ENCODE peak calls at places on chromosomes 5 and 9, in four cellular contexts. One of them, this sample, is unnamed.
A peak's percentile ranks its signal among the peaks of the same experiment; 100 is the strongest.

GRCh38 chr9:108443741-108444140 is 412.0 kb downstream of the ACTL7B start:
- DNase-seq in endothelial cell of umbilical vein: peak; percentile 66
- DNase-seq in IMR-90: peak; percentile 71
- DNase-seq in K562: no peak
- DNase-seq in this sample: peak; percentile 49

GRCh38 chr5:142433526-142434321 is 108.9 kb upstream of the SPRY4 start:
- DNase-seq in endothelial cell of umbilical vein: peak; percentile 43
- DNase-seq in K562: no peak
- DNase-seq in IMR-90: peak; percentile 47
- DNase-seq in this sample: no peak

GRCh38 chr5:152364172-152364571 is 40.9 kb downstream of the NMUR2 start:
- DNase-seq in endothelial cell of umbilical vein: no peak
- DNase-seq in K562: no peak
- DNase-seq in IMR-90: no peak
- DNase-seq in this sample: no peak

GRCh38 chr9:116000748-116001329 is 152.8 kb upstream of the PAPPA start:
- DNase-seq in IMR-90: no peak
- DNase-seq in K562: peak; percentile 39
- DNase-seq in endothelial cell of umbilical vein: peak; percentile 1
- DNase-seq in this sample: no peak

GRCh38 chr9:109453210-109453842 is 44.8 kb downstream of the PTPN3 start:
- DNase-seq in K562: no peak
- DNase-seq in endothelial cell of umbilical vein: peak; percentile 54
- DNase-seq in IMR-90: peak; percentile 81
- DNase-seq in this sample: peak; percentile 80

GRCh38 chr9:706606-707451 is 134.7 kb upstream of the DMRT1 start:
- DNase-seq in endothelial cell of umbilical vein: peak; percentile 68
- DNase-seq in IMR-90: peak; percentile 75
- DNase-seq in K562: peak; percentile 13
- DNase-seq in this sample: no peak

GRCh38 chr5:69035665-69036064 is 58.1 kb upstream of the SLC30A5 start:
- DNase-seq in endothelial cell of umbilical vein: no peak
- DNase-seq in IMR-90: peak; percentile 24
- DNase-seq in K562: no peak
- DNase-seq in this sample: no peak

GRCh38 chr5:177601577-177602457 is 1.9 kb downstream of the B4GALT7 start:
- DNase-seq in K562: no peak
- DNase-seq in IMR-90: no peak
- DNase-seq in endothelial cell of umbilical vein: no peak
- DNase-seq in this sample: no peak

GRCh38 chr9:108468364-108468763 is 387.4 kb downstream of the ACTL7B start:
- DNase-seq in IMR-90: peak; percentile 23
- DNase-seq in endothelial cell of umbilical vein: peak; percentile 36
- DNase-seq in K562: peak; percentile 35
- DNase-seq in this sample: no peak

GRCh38 chr5:1540831-1541661 is 17.3 kb upstream of the LPCAT1 start:
- DNase-seq in IMR-90: no peak
- DNase-seq in endothelial cell of umbilical vein: no peak
- DNase-seq in K562: no peak
- DNase-seq in this sample: no peak

GRCh38 chr5:36417668-36418067 is 116.0 kb upstream of the RANBP3L start:
- DNase-seq in K562: no peak
- DNase-seq in IMR-90: no peak
- DNase-seq in endothelial cell of umbilical vein: no peak
- DNase-seq in this sample: no peak

GRCh38 chr5:98905857-98906688 is 22.7 kb downstream of the CHD1 start:
- DNase-seq in endothelial cell of umbilical vein: peak; percentile 66
- DNase-seq in IMR-90: peak; percentile 59
- DNase-seq in K562: peak; percentile 11
- DNase-seq in this sample: no peak

GRCh38 chr9:35705836-35706430 is 16.2 kb upstream of the TPM2 start:
- DNase-seq in IMR-90: no peak
- DNase-seq in K562: no peak
- DNase-seq in endothelial cell of umbilical vein: no peak
- DNase-seq in this sample: no peak

GRCh38 chr9:122360891-122361290 is 9.9 kb upstream of the PTGS1 start:
- DNase-seq in endothelial cell of umbilical vein: no peak
- DNase-seq in K562: no peak
- DNase-seq in IMR-90: peak; percentile 70
- DNase-seq in this sample: no peak

GRCh38 chr5:68891718-68892117 is 202.1 kb upstream of the SLC30A5 start:
- DNase-seq in endothelial cell of umbilical vein: no peak
- DNase-seq in K562: no peak
- DNase-seq in IMR-90: no peak
- DNase-seq in this sample: no peak

GRCh38 chr9:138023394-138024124 is 146.0 kb downstream of the CACNA1B start:
- DNase-seq in endothelial cell of umbilical vein: no peak
- DNase-seq in IMR-90: no peak
- DNase-seq in K562: peak; percentile 13
- DNase-seq in this sample: no peak

GRCh38 chr5:150166193-150167162 is at the start of gene CDX1:
- DNase-seq in K562: no peak
- DNase-seq in endothelial cell of umbilical vein: no peak
- DNase-seq in IMR-90: no peak
- DNase-seq in this sample: no peak

GRCh38 chr9:120445974-120446373 is 134.0 kb downstream of the CDK5RAP2 start:
- DNase-seq in K562: no peak
- DNase-seq in IMR-90: no peak
- DNase-seq in endothelial cell of umbilical vein: no peak
- DNase-seq in this sample: no peak

GRCh38 chr9:110971234-110971633 is 67.0 kb downstream of the LPAR1 start:
- DNase-seq in endothelial cell of umbilical vein: no peak
- DNase-seq in K562: no peak
- DNase-seq in IMR-90: no peak
- DNase-seq in this sample: no peak

GRCh38 chr9:27622688-27623340 is 49.5 kb upstream of the C9orf72 start:
- DNase-seq in K562: no peak
- DNase-seq in IMR-90: no peak
- DNase-seq in endothelial cell of umbilical vein: no peak
- DNase-seq in this sample: no peak
- H3K9me1 ChIP-seq in K562: no peaks in the 10 kb centered on the region
- H3K9me1 ChIP-seq in IMR-90: no peaks in the 10 kb centered on the region
- H3K9me1 ChIP-seq in endothelial cell of umbilical vein: no peaks in the 10 kb centered on the region
- H3K9me1 ChIP-seq in this sample: no peaks in the 10 kb centered on the region

DNA sequence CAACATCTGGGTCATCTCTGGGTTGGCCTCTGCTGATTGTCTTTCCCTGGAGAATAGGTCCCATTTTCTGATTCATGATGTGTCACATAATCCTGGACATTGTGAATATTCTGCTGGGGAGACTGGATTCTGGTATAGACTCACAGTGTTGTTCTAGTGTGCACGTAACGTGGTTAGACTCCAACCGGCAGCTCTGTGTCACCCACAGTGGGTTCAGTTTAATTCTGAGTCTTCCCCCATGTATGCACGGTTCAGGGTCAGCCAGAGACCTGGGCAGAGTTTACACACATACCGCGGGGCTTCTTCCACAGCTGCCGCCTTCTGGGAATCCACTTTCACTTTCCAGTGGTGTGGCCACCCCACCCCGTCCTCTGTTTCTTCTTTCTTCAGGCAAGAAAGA is 38.0 kb upstream of the LRRC14B start:
- DNase-seq in IMR-90: peak; percentile 80
- DNase-seq in K562: no peak
- DNase-seq in endothelial cell of umbilical vein: no peak
- DNase-seq in this sample: no peak
- H3K4me3 ChIP-seq in IMR-90: peak overlapping the region; percentile 2
- H3K4me3 ChIP-seq in K562: no peak overlapping the region
- H3K4me3 ChIP-seq in endothelial cell of umbilical vein: no peak overlapping the region
- H3K4me3 ChIP-seq in this sample: no peak overlapping the region

GRCh38 chr5:35046754-35047153 is 995 bp downstream of the AGXT2 start:
- DNase-seq in K562: no peak
- DNase-seq in IMR-90: peak; percentile 99
- DNase-seq in endothelial cell of umbilical vein: no peak
- DNase-seq in this sample: no peak

GRCh38 chr5:35050541-35051126 is 2.9 kb upstream of the AGXT2 start:
- DNase-seq in K562: no peak
- DNase-seq in endothelial cell of umbilical vein: no peak
- DNase-seq in IMR-90: no peak
- DNase-seq in this sample: no peak

GRCh38 chr5:35048910-35049309 is 1.2 kb upstream of the AGXT2 start:
- DNase-seq in endothelial cell of umbilical vein: no peak
- DNase-seq in K562: no peak
- DNase-seq in IMR-90: no peak
- DNase-seq in this sample: no peak

DNA sequence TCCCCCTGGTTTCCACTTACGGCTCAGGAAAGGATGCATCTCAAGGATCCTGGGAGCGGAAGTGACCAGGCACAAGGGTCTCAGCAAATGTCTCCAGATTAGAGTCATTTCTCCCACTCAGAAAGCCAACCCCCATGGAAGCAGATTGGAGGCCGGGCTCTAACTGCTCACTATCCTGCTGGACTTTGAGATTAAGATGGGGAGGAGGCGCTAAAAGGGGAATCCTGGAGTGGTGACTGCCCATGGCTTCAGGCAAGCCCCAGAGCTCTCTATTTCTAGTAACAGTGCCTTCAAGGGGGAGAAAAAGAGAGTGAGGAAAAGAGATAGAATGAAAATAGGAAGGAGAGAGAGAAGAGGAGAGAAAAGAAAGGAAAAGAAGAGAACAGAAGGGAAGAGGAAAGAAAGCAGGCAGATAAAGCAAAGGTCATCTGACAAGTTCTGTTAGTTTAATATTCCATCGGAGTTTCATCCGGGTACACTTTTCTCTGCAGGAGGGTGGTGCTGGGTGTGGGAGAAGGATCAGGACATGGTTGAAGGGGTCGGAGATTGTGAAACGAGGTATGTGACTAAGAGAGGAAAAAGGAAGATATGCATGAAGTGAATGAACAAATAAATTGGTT is at the start of gene AGXT2:
- DNase-seq in IMR-90: no peak
- DNase-seq in endothelial cell of umbilical vein: no peak
- DNase-seq in K562: no peak
- DNase-seq in this sample: no peak
- H3K9me1 ChIP-seq in IMR-90: no peaks in the 10 kb centered on the region
- H3K9me1 ChIP-seq in endothelial cell of umbilical vein: no peaks in the 10 kb centered on the region
- H3K9me1 ChIP-seq in K562: no peaks in the 10 kb centered on the region
- H3K9me1 ChIP-seq in this sample: no peaks in the 10 kb centered on the region

GRCh38 chr5:102750435-102750834 is 4.7 kb upstream of the PAM start:
- DNase-seq in K562: no peak
- DNase-seq in endothelial cell of umbilical vein: no peak
- DNase-seq in IMR-90: no peak
- DNase-seq in this sample: no peak

GRCh38 chr5:102749416-102750021 is 5.6 kb upstream of the PAM start:
- DNase-seq in K562: no peak
- DNase-seq in IMR-90: no peak
- DNase-seq in endothelial cell of umbilical vein: no peak
- DNase-seq in this sample: peak; percentile 26

GRCh38 chr5:102754499-102755424 is at the start of gene PAM:
- DNase-seq in endothelial cell of umbilical vein: peak; percentile 79
- DNase-seq in IMR-90: peak; percentile 62
- DNase-seq in K562: peak; percentile 62
- DNase-seq in this sample: no peak

GRCh38 chr5:102755691-102756371 is 726 bp downstream of the PAM start:
- DNase-seq in IMR-90: peak; percentile 79
- DNase-seq in K562: peak; percentile 18
- DNase-seq in endothelial cell of umbilical vein: peak; percentile 78
- DNase-seq in this sample: peak; percentile 46

DNA sequence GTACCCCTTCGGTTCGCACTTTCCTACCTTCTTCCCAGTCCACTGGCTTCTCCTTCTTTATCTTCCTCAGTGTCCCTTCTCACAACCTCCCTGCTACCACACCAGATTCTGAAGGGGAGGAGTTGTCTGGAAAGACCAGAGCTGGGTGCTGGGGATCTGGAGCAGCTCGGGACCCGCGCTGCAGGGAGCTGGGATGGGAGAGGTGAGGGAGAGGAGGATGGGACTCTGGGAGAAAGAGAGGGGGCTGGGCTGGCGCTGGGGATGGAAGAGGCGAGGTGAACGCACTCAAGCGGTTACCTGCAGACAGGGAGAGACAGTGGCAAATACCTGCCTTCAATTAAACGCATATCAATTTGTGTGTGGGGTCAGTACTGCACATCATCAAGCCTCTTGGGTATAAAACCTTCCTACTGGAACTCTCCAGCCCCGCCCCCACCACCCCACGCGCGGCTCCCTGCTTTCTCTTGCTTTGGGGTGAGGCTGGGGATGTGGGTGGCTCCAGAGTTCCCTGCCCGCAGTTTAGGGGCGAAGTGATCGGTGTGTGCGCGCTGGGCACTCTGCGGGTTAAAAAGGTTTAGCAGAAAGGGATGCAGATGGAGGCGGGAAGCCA is 1.1 kb upstream of the PAM start:
- DNase-seq in K562: no peak
- DNase-seq in endothelial cell of umbilical vein: no peak
- DNase-seq in IMR-90: no peak
- DNase-seq in this sample: no peak
- H3K4me3 ChIP-seq in K562: no peak overlapping the region
- H3K4me3 ChIP-seq in endothelial cell of umbilical vein: peak overlapping the region; percentile 32
- H3K4me3 ChIP-seq in IMR-90: peak overlapping the region; percentile 59
- H3K4me3 ChIP-seq in this sample: peak overlapping the region; percentile 75

This sample was measured in keratinocyte.